ENCODE peak calls at places on chromosomes 13 and 19, in six cellular contexts. R is effector CD4-positive, alpha-beta T cell; X is psoas muscle; N is NCI-H774; F is AG09309; M is substantia nigra. Z is an unnamed sample.

GRCh38 chr19:27775395-27775794 is 1437.6 kb downstream of the UQCRFS1 start:
- DNase-seq in N (no peak), M (no peak), X (no peak), R (no peak), F (no peak), Z (no peak)

GRCh38 chr19:41588497-41589209 is 12.7 kb downstream of the CEACAM21 start:
- DNase-seq in X (no peak), R (no peak), N (no peak), F (no peak), M (no peak), Z (no peak)

GRCh38 chr19:41415154-41415571 is 12.0 kb downstream of the B3GNT8 start:
- DNase-seq in F (no peak), X (peak; percentile 81), N (peak; percentile 71), M (no peak), R (no peak), Z (no peak)

GRCh38 chr19:24086974-24087595 is at the start of gene ZNF254:
- DNase-seq in N (peak; percentile 70), X (peak; percentile 90), M (peak; percentile 89), F (peak; percentile 83), R (peak; percentile 56), Z (peak; percentile 90)

GRCh38 chr13:74133657-74134201 is 475 bp downstream of the KLF12 start:
- DNase-seq in N (peak; percentile 42), R (peak; percentile 87), F (peak; percentile 86), M (peak; percentile 72), X (peak; percentile 92), Z (peak; percentile 84)

GRCh38 chr13:48583859-48584311 is 51.0 kb upstream of the RCBTB2 start:
- DNase-seq in F (no peak), X (no peak), R (no peak), M (no peak), N (no peak), Z (no peak)

GRCh38 chr19:18879579-18880373 is 16.2 kb downstream of the CERS1 start:
- DNase-seq in F (no peak), N (peak; percentile 72), R (no peak), X (no peak), M (no peak), Z (no peak)

GRCh38 chr19:23901360-23901759 is 13.3 kb upstream of the ZNF726 start:
- DNase-seq in F (no peak), X (no peak), R (no peak), N (no peak), M (no peak), Z (no peak)

GRCh38 chr19:8456064-8456463 is 11.3 kb downstream of the HNRNPM start:
- DNase-seq in F (no peak), X (peak; percentile 61), M (no peak), R (no peak), N (no peak), Z (no peak)

GRCh38 chr19:50975766-50976165 is 6.4 kb upstream of the KLK6 start:
- DNase-seq in N (no peak), R (no peak), F (no peak), X (no peak), M (no peak), Z (no peak)

GRCh38 chr13:43134896-43135295 is 111.5 kb downstream of the DNAJC15 start:
- DNase-seq in F (no peak), R (no peak), X (no peak), M (no peak), N (no peak), Z (no peak)

Z was measured in NCI-H748 treated with DMSO at 0.1 percent for 48 hours.